ENCODE peak calls at places on chromosomes 1 and 21, in ten cellular contexts. One of them, this sample, is unnamed.

GRCh38 chr1:18155881-18156385 is 48.3 kb downstream of the IGSF21 start:
- DNase-seq in dorsolateral prefrontal cortex: peak; percentile 49
- DNase-seq in PC-3: no peak
- DNase-seq in posterior cingulate gyrus: no peak
- DNase-seq in retinal pigment epithelial cell: no peak
- DNase-seq in NCI-H1436: no peak
- DNase-seq in COR-L47: peak; percentile 10
- DNase-seq in NCI-H774: peak; percentile 4
- DNase-seq in activated T-cell treated with anti-CD3 and anti-CD28 coated beads for 1 hour: no peak
- DNase-seq in ACHN: no peak
- DNase-seq in this sample: no peak

GRCh38 chr1:198915327-198916231 is 276.7 kb downstream of the PTPRC start:
- DNase-seq in dorsolateral prefrontal cortex: no peak
- DNase-seq in PC-3: peak; percentile 70
- DNase-seq in posterior cingulate gyrus: no peak
- DNase-seq in retinal pigment epithelial cell: no peak
- DNase-seq in NCI-H1436: no peak
- DNase-seq in COR-L47: no peak
- DNase-seq in NCI-H774: no peak
- DNase-seq in activated T-cell treated with anti-CD3 and anti-CD28 coated beads for 1 hour: no peak
- DNase-seq in ACHN: no peak
- DNase-seq in this sample: no peak

GRCh38 chr1:27122652-27123051 is 32.3 kb downstream of the SLC9A1 start:
- DNase-seq in dorsolateral prefrontal cortex: no peak
- DNase-seq in PC-3: peak; percentile 90
- DNase-seq in posterior cingulate gyrus: no peak
- DNase-seq in retinal pigment epithelial cell: no peak
- DNase-seq in NCI-H1436: no peak
- DNase-seq in COR-L47: no peak
- DNase-seq in NCI-H774: no peak
- DNase-seq in activated T-cell treated with anti-CD3 and anti-CD28 coated beads for 1 hour: no peak
- DNase-seq in ACHN: peak; percentile 69
- DNase-seq in this sample: peak; percentile 31

GRCh38 chr21:42234464-42235241 is 15.7 kb downstream of the ABCG1 start:
- DNase-seq in dorsolateral prefrontal cortex: peak; percentile 83
- DNase-seq in PC-3: peak; percentile 63
- DNase-seq in posterior cingulate gyrus: peak; percentile 69
- DNase-seq in retinal pigment epithelial cell: peak; percentile 57
- DNase-seq in NCI-H1436: peak; percentile 82
- DNase-seq in COR-L47: peak; percentile 75
- DNase-seq in NCI-H774: peak; percentile 61
- DNase-seq in activated T-cell treated with anti-CD3 and anti-CD28 coated beads for 1 hour: peak; percentile 64
- DNase-seq in ACHN: peak; percentile 35
- DNase-seq in this sample: peak; percentile 78

GRCh38 chr1:9009438-9010366 is 16.5 kb downstream of the SLC2A7 start:
- DNase-seq in dorsolateral prefrontal cortex: no peak
- DNase-seq in PC-3: peak; percentile 33
- DNase-seq in posterior cingulate gyrus: no peak
- DNase-seq in retinal pigment epithelial cell: no peak
- DNase-seq in NCI-H1436: no peak
- DNase-seq in COR-L47: no peak
- DNase-seq in NCI-H774: no peak
- DNase-seq in activated T-cell treated with anti-CD3 and anti-CD28 coated beads for 1 hour: no peak
- DNase-seq in ACHN: no peak
- DNase-seq in this sample: no peak

GRCh38 chr1:18711561-18712253 is 81.1 kb downstream of the PAX7 start:
- DNase-seq in dorsolateral prefrontal cortex: no peak
- DNase-seq in PC-3: peak; percentile 9
- DNase-seq in posterior cingulate gyrus: no peak
- DNase-seq in retinal pigment epithelial cell: no peak
- DNase-seq in NCI-H1436: no peak
- DNase-seq in COR-L47: no peak
- DNase-seq in NCI-H774: no peak
- DNase-seq in activated T-cell treated with anti-CD3 and anti-CD28 coated beads for 1 hour: no peak
- DNase-seq in ACHN: no peak
- DNase-seq in this sample: no peak

GRCh38 chr1:34165422-34165921 is 442 bp upstream of the CSMD2 start:
- DNase-seq in dorsolateral prefrontal cortex: no peak
- DNase-seq in PC-3: no peak
- DNase-seq in posterior cingulate gyrus: no peak
- DNase-seq in retinal pigment epithelial cell: no peak
- DNase-seq in NCI-H1436: no peak
- DNase-seq in COR-L47: no peak
- DNase-seq in NCI-H774: peak; percentile 33
- DNase-seq in activated T-cell treated with anti-CD3 and anti-CD28 coated beads for 1 hour: no peak
- DNase-seq in ACHN: no peak
- DNase-seq in this sample: no peak

GRCh38 chr1:218711021-218711420 is 365.9 kb downstream of the TGFB2 start:
- DNase-seq in dorsolateral prefrontal cortex: no peak
- DNase-seq in PC-3: peak; percentile 61
- DNase-seq in posterior cingulate gyrus: no peak
- DNase-seq in retinal pigment epithelial cell: no peak
- DNase-seq in NCI-H1436: no peak
- DNase-seq in COR-L47: no peak
- DNase-seq in NCI-H774: no peak
- DNase-seq in activated T-cell treated with anti-CD3 and anti-CD28 coated beads for 1 hour: no peak
- DNase-seq in ACHN: no peak
- DNase-seq in this sample: no peak

GRCh38 chr1:160830321-160831153 is 32.1 kb downstream of the CD244 start:
- DNase-seq in dorsolateral prefrontal cortex: no peak
- DNase-seq in PC-3: peak; percentile 93
- DNase-seq in posterior cingulate gyrus: no peak
- DNase-seq in retinal pigment epithelial cell: peak; percentile 17
- DNase-seq in NCI-H1436: peak; percentile 12
- DNase-seq in COR-L47: peak; percentile 8
- DNase-seq in NCI-H774: no peak
- DNase-seq in activated T-cell treated with anti-CD3 and anti-CD28 coated beads for 1 hour: peak; percentile 79
- DNase-seq in ACHN: peak; percentile 69
- DNase-seq in this sample: no peak

GRCh38 chr1:215608646-215609045 is 41.5 kb downstream of the KCTD3 start:
- DNase-seq in dorsolateral prefrontal cortex: no peak
- DNase-seq in PC-3: no peak
- DNase-seq in posterior cingulate gyrus: no peak
- DNase-seq in retinal pigment epithelial cell: no peak
- DNase-seq in NCI-H1436: no peak
- DNase-seq in COR-L47: no peak
- DNase-seq in NCI-H774: no peak
- DNase-seq in activated T-cell treated with anti-CD3 and anti-CD28 coated beads for 1 hour: no peak
- DNase-seq in ACHN: no peak
- DNase-seq in this sample: no peak

GRCh38 chr1:86423873-86424272 is at the start of gene CLCA2:
- DNase-seq in dorsolateral prefrontal cortex: no peak
- DNase-seq in PC-3: no peak
- DNase-seq in posterior cingulate gyrus: no peak
- DNase-seq in retinal pigment epithelial cell: no peak
- DNase-seq in NCI-H1436: no peak
- DNase-seq in COR-L47: no peak
- DNase-seq in NCI-H774: no peak
- DNase-seq in activated T-cell treated with anti-CD3 and anti-CD28 coated beads for 1 hour: no peak
- DNase-seq in ACHN: no peak
- DNase-seq in this sample: no peak

GRCh38 chr21:26844258-26845065 is 747 bp downstream of the ADAMTS1 start:
- DNase-seq in dorsolateral prefrontal cortex: peak; percentile 44
- DNase-seq in PC-3: peak; percentile 33
- DNase-seq in posterior cingulate gyrus: peak; percentile 65
- DNase-seq in retinal pigment epithelial cell: no peak
- DNase-seq in NCI-H1436: no peak
- DNase-seq in COR-L47: peak; percentile 64
- DNase-seq in NCI-H774: no peak
- DNase-seq in activated T-cell treated with anti-CD3 and anti-CD28 coated beads for 1 hour: no peak
- DNase-seq in ACHN: peak; percentile 29
- DNase-seq in this sample: no peak

GRCh38 chr1:19425643-19426245 is 59.6 kb downstream of the CAPZB start:
- DNase-seq in dorsolateral prefrontal cortex: no peak
- DNase-seq in PC-3: no peak
- DNase-seq in posterior cingulate gyrus: no peak
- DNase-seq in retinal pigment epithelial cell: no peak
- DNase-seq in NCI-H1436: no peak
- DNase-seq in COR-L47: no peak
- DNase-seq in NCI-H774: peak; percentile 20
- DNase-seq in activated T-cell treated with anti-CD3 and anti-CD28 coated beads for 1 hour: no peak
- DNase-seq in ACHN: no peak
- DNase-seq in this sample: no peak

GRCh38 chr1:216596298-216596947 is 126.8 kb downstream of the ESRRG start:
- DNase-seq in dorsolateral prefrontal cortex: no peak
- DNase-seq in PC-3: no peak
- DNase-seq in posterior cingulate gyrus: no peak
- DNase-seq in retinal pigment epithelial cell: no peak
- DNase-seq in NCI-H1436: no peak
- DNase-seq in COR-L47: no peak
- DNase-seq in NCI-H774: no peak
- DNase-seq in activated T-cell treated with anti-CD3 and anti-CD28 coated beads for 1 hour: no peak
- DNase-seq in ACHN: no peak
- DNase-seq in this sample: no peak

GRCh38 chr1:8439015-8439702 is 121.2 kb downstream of the SLC45A1 start:
- DNase-seq in dorsolateral prefrontal cortex: peak; percentile 84
- DNase-seq in PC-3: no peak
- DNase-seq in posterior cingulate gyrus: peak; percentile 56
- DNase-seq in retinal pigment epithelial cell: peak; percentile 50
- DNase-seq in NCI-H1436: peak; percentile 61
- DNase-seq in COR-L47: peak; percentile 83
- DNase-seq in NCI-H774: peak; percentile 54
- DNase-seq in activated T-cell treated with anti-CD3 and anti-CD28 coated beads for 1 hour: no peak
- DNase-seq in ACHN: peak; percentile 53
- DNase-seq in this sample: peak; percentile 81

GRCh38 chr21:35738342-35738961 is 321.9 kb downstream of the SETD4 start:
- DNase-seq in dorsolateral prefrontal cortex: no peak
- DNase-seq in PC-3: peak; percentile 27
- DNase-seq in posterior cingulate gyrus: no peak
- DNase-seq in retinal pigment epithelial cell: peak; percentile 88
- DNase-seq in NCI-H1436: no peak
- DNase-seq in COR-L47: no peak
- DNase-seq in NCI-H774: no peak
- DNase-seq in activated T-cell treated with anti-CD3 and anti-CD28 coated beads for 1 hour: no peak
- DNase-seq in ACHN: no peak
- DNase-seq in this sample: no peak